ENCODE peak calls at places on chromosome 7, in nine cellular contexts. L is endothelial cell of umbilical vein; O is BJ; K is psoas muscle; M is neuronal stem cell; D is effector memory CD4-positive, alpha-beta T cell; U is bronchial epithelial cell; A is thoracic aorta; Y is foreskin fibroblast. S is an unnamed sample.

GRCh38 chr7:51451751-51452465 is 135.3 kb upstream of the COBL start:
- DNase-seq in L (no peak), O (no peak), K (no peak), M (peak), D (no peak), U (no peak), A (no peak), Y (no peak), S (no peak)

GRCh38 chr7:108001759-108002725 is 919 bp downstream of the LAMB1 start:
- DNase-seq in L (no peak), O (no peak), K (peak), M (peak), D (no peak), U (peak), A (no peak), Y (peak), S (peak)

GRCh38 chr7:131057015-131057518 is 270.6 kb upstream of the MKLN1 start:
- DNase-seq in L (peak), O (peak), K (no peak), M (no peak), D (no peak), U (peak), A (no peak), Y (peak), S (peak)

GRCh38 chr7:64849250-64849923 is 53.7 kb upstream of the ZNF273 start:
- DNase-seq in L (no peak), O (no peak), K (peak), M (no peak), D (no peak), U (peak), A (no peak), Y (no peak), S (peak)

GRCh38 chr7:22662490-22663145 is 64.4 kb upstream of the IL6 start:
- DNase-seq in L (peak), O (no peak), K (no peak), M (no peak), D (no peak), U (no peak), A (no peak), Y (no peak), S (no peak)

GRCh38 chr7:133602291-133602690 is 349.4 kb downstream of the EXOC4 start:
- DNase-seq in L (peak), O (no peak), K (no peak), M (no peak), D (no peak), U (peak), A (no peak), Y (peak), S (peak)

GRCh38 chr7:6121141-6121540 is 90.0 kb downstream of the ANKRD61 start:
- DNase-seq in L (no peak), O (no peak), K (no peak), M (no peak), D (no peak), U (peak), A (no peak), Y (peak), S (peak)

GRCh38 chr7:26618898-26619297 is 245.5 kb downstream of the SKAP2 start:
- DNase-seq in L (no peak), O (no peak), K (no peak), M (no peak), D (no peak), U (no peak), A (no peak), Y (no peak), S (no peak)

GRCh38 chr7:90853205-90853604 is 257.1 kb downstream of the CDK14 start:
- DNase-seq in L (no peak), O (no peak), K (no peak), M (no peak), D (no peak), U (no peak), A (no peak), Y (no peak), S (no peak)

GRCh38 chr7:2014391-2015241 is 218.1 kb downstream of the MAD1L1 start:
- DNase-seq in L (no peak), O (no peak), K (peak), M (no peak), D (no peak), U (peak), A (no peak), Y (no peak), S (no peak)

GRCh38 chr7:114791771-114792170 is 130.1 kb upstream of the MDFIC start:
- DNase-seq in L (no peak), O (no peak), K (no peak), M (no peak), D (no peak), U (no peak), A (no peak), Y (no peak), S (no peak)

GRCh38 chr7:141073641-141074161 is at the start of gene TMEM178B:
- DNase-seq in L (no peak), O (no peak), K (peak), M (peak), D (no peak), U (no peak), A (no peak), Y (no peak), S (no peak)

GRCh38 chr7:41245916-41246315 is 457.0 kb downstream of the INHBA start:
- DNase-seq in L (no peak), O (no peak), K (no peak), M (no peak), D (no peak), U (no peak), A (no peak), Y (no peak), S (no peak)

GRCh38 chr7:129168219-129168991 is 20.0 kb upstream of the SMO start:
- DNase-seq in L (no peak), O (no peak), K (no peak), M (no peak), D (no peak), U (peak), A (no peak), Y (no peak), S (peak)

GRCh38 chr7:129169705-129170319 is 18.6 kb upstream of the SMO start:
- DNase-seq in L (no peak), O (no peak), K (no peak), M (no peak), D (no peak), U (no peak), A (no peak), Y (no peak), S (no peak)

GRCh38 chr7:129170373-129171021 is 17.9 kb upstream of the SMO start:
- DNase-seq in L (no peak), O (no peak), K (no peak), M (no peak), D (no peak), U (no peak), A (no peak), Y (no peak), S (no peak)

GRCh38 chr7:129166745-129167144 is 21.7 kb upstream of the SMO start:
- DNase-seq in L (no peak), O (no peak), K (no peak), M (no peak), D (no peak), U (peak), A (no peak), Y (no peak), S (no peak)

DNA sequence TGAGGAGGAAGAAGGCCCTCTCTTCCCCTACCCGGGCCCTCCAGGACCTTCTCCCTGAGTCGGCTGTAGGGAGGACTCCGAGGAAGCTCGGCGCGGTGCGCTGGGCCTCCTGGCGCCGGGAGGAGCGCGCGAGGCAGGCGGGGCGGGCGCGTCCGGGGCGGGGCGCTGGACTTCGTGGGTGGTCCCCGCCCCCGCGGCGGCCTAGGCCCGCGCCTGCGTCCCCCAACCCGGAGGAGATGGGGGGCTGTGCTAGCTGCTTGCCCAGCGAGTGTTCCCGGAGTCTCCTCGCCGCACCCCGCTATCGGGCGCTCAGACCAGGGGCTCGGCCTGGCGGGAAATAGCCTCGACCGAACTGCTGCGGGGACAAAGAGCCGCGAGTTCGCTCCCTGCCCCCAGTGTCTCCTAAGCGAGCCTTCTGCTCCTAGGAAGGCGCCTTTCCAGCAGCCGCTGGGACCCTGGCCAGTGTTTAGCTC is 19.2 kb upstream of the SMO start:
- DNase-seq in L (peak), O (no peak), K (peak), M (peak), D (no peak), U (no peak), A (no peak), Y (no peak), S (peak)
- H3K4me3 ChIP-seq in L (peak), O (peak), K (peak), M (peak), D (peak), U (peak), A (peak), Y (peak), S (peak)

DNA sequence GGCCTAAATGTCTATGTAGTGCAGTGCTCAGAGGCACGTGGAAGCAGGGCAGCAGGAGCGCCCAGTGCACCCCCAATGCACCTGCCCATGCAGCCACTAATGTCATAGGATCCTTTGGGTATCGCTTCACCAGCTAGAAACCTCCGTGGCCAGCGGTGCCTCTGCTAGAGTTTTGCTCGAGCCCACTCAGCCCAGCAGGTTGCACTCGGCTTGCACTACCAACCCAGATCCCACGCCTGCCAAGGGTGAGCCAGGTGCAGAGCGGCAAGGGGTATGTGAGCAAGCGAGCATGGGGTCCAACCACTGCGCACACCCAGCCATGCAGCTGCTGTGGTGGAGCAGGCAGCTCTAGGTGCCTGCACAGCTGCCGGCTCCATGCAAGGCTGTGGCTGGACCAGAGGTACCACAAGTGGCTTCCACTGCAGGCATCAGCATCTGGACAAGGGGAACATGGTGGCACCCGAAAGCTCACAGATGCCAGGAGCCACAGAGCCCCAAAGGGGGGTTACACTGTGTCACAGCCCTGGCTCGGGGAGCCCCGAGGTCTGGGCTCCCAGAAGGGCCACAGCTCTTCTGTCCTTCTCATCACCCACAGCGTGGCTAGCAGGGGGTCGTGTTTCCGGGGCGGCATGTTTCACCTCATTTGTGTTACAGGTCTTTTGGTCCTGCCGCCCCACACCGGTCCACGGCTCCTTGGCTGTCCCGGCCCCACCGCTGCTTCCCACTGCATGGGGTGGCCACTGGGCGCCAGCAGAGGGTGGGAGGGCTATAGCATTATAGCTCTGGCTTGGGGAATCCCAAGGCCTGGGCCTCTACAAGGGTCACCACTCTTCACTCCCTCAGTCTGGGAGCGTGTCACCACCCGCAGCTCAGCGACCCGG is 2.3 kb upstream of the NCAPG2 start:
- DNase-seq in L (no peak), O (no peak), K (no peak), M (no peak), D (no peak), U (no peak), A (no peak), Y (no peak), S (no peak)
- H3K4me3 ChIP-seq in L (no peak), O (no peak), K (no peak), M (no peak), D (no peak), U (no peak), A (no peak), Y (no peak), S (no peak)

GRCh38 chr7:137727413-137727812 is 119.4 kb downstream of the DGKI start:
- DNase-seq in L (no peak), O (no peak), K (no peak), M (no peak), D (no peak), U (no peak), A (no peak), Y (no peak), S (no peak)

GRCh38 chr7:137734221-137734620 is 112.6 kb downstream of the DGKI start:
- DNase-seq in L (no peak), O (peak), K (no peak), M (no peak), D (no peak), U (no peak), A (no peak), Y (no peak), S (no peak)

GRCh38 chr7:137728426-137728825 is 118.3 kb downstream of the DGKI start:
- DNase-seq in L (no peak), O (no peak), K (no peak), M (no peak), D (no peak), U (no peak), A (no peak), Y (no peak), S (no peak)

GRCh38 chr7:137731436-137731835 is 115.3 kb downstream of the DGKI start:
- DNase-seq in L (no peak), O (peak), K (no peak), M (no peak), D (no peak), U (no peak), A (no peak), Y (peak), S (peak)
- H3K4me3 ChIP-seq in L (no peak), O (no peak), K (no peak), M (no peak), D (no peak), U (no peak), A (no peak), Y (no peak), S (no peak)

GRCh38 chr7:136956671-136957070 is 88.2 kb downstream of the CHRM2 start:
- DNase-seq in L (peak), O (no peak), K (no peak), M (no peak), D (no peak), U (no peak), A (no peak), Y (no peak), S (peak)

GRCh38 chr7:136956232-136956631 is 87.8 kb downstream of the CHRM2 start:
- DNase-seq in L (no peak), O (peak), K (no peak), M (no peak), D (no peak), U (peak), A (no peak), Y (peak), S (peak)

GRCh38 chr7:136953386-136953785 is 84.9 kb downstream of the CHRM2 start:
- DNase-seq in L (peak), O (peak), K (no peak), M (no peak), D (no peak), U (no peak), A (no peak), Y (peak), S (peak)

GRCh38 chr7:136957391-136957790 is 88.9 kb downstream of the CHRM2 start:
- DNase-seq in L (no peak), O (no peak), K (no peak), M (no peak), D (no peak), U (no peak), A (no peak), Y (peak), S (peak)

GRCh38 chr7:136958016-136958415 is 89.6 kb downstream of the CHRM2 start:
- DNase-seq in L (peak), O (no peak), K (no peak), M (no peak), D (no peak), U (no peak), A (no peak), Y (no peak), S (peak)
- H3K4me3 ChIP-seq in L (no peak), O (no peak), K (no peak), M (no peak), D (no peak), U (no peak), A (no peak), Y (no peak), S (no peak)

DNA sequence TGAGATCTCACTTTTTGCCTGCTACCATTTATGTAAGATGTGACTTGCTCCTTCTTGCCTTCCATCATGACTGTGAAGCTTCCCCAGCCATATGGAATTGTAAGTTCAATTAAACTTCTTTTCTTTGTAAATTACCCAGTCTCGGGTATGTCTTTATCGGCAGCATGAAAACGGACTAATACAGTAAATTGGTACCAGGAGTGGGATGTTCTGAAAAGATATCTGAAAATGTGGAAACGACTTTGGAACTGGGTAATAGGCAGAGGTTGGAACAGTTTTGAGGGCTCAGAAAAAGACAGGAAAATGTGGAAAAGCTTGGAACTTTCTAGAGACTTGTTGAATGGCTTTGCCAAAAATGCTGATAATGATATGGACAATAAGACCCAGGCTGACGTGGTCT is 10.6 kb upstream of the GARIN1A start:
- DNase-seq in L (no peak), O (no peak), K (no peak), M (no peak), D (no peak), U (no peak), A (no peak), Y (no peak), S (no peak)
- H3K4me3 ChIP-seq in L (no peak), O (no peak), K (no peak), M (no peak), D (no peak), U (no peak), A (no peak), Y (no peak), S (no peak)

DNA sequence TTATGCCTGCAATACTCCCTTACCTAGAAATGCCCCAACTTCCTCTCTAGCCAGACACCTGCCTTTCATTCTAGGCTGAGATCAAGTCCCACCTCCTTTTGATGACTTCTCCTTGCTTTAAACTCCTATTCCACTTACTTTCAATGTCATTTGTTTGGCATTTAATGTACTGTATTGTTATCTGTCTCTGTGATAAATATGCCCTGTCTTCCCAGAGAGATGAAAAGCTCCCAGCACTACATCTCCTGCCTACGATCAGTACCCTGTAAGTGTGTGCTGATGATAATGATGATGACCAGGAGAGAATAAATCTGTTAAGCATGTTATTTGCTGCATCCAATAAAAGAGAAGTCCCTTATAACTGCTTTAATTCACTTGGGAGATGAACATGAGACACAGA is 367.4 kb upstream of the C7orf33 start:
- DNase-seq in L (no peak), O (no peak), K (no peak), M (no peak), D (no peak), U (no peak), A (no peak), Y (no peak), S (no peak)
- H3K4me3 ChIP-seq in L (no peak), O (no peak), K (no peak), M (no peak), D (no peak), U (no peak), A (no peak), Y (no peak), S (no peak)

DNA sequence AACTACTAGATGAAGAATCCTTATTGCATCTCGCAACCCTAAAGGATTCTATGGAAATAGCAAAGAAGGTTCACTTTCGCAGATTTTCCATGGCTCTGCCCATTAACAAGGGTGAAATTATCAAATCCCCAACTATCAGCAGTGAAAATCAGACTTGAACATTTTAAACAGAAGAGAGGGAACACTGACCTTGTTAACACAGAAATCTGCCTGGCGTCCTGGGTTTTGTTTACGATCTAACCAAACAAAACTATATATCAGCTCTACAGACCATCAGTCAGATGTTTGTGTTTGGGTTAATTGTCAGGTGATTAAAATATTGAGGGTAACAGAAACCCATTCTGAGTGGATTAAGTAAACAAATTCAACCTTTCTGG is 1.9 kb downstream of the CTTNBP2 start:
- DNase-seq in L (no peak), O (no peak), K (no peak), M (no peak), D (no peak), U (no peak), A (no peak), Y (no peak), S (no peak)
- H3K4me3 ChIP-seq in L (no peak), O (no peak), K (no peak), M (no peak), D (no peak), U (no peak), A (no peak), Y (peak), S (peak)

S was measured in fibroblast of lung.